ENCODE peak calls at places on chromosomes 12 and 14, in seven cellular contexts. G is nephron progenitor cell, Q is endothelial cell, T is DMS153, Y is EL, M is GM23248, Z is posterior vena cava. R is an unnamed sample.

GRCh38 chr12:6551496-6552139 is 4.2 kb downstream of the IFFO1 start:
- DNase-seq in G (no peak), Q (no peak), T (no peak), Y (peak), M (peak), Z (peak), R (no peak)

GRCh38 chr12:110698171-110698902 is 9.4 kb upstream of the HVCN1 start:
- DNase-seq in G (peak), Q (peak), T (peak), Y (peak), M (peak), Z (peak), R (peak)

GRCh38 chr14:74860899-74861733 is 14.8 kb downstream of the PROX2 start:
- DNase-seq in G (peak), Q (peak), T (peak), Y (peak), M (peak), Z (peak), R (peak)

GRCh38 chr14:103527408-103528157 is 1.4 kb upstream of the TRMT61A start:
- DNase-seq in G (no peak), Q (no peak), T (no peak), Y (peak), M (peak), Z (no peak), R (no peak)

GRCh38 chr12:109759076-109759420 is 45.4 kb downstream of the FAM222A start:
- DNase-seq in G (no peak), Q (no peak), T (no peak), Y (no peak), M (no peak), Z (peak), R (no peak)

GRCh38 chr14:97977711-97978261 is 1180.6 kb downstream of the VRK1 start:
- DNase-seq in G (no peak), Q (no peak), T (peak), Y (no peak), M (peak), Z (peak), R (peak)

GRCh38 chr12:110270125-110270962 is 10.7 kb upstream of the ATP2A2 start:
- DNase-seq in G (no peak), Q (no peak), T (peak), Y (peak), M (peak), Z (no peak), R (no peak)

GRCh38 chr14:104292084-104292970 is 153.9 kb downstream of the KIF26A start:
- DNase-seq in G (no peak), Q (no peak), T (no peak), Y (no peak), M (no peak), Z (peak), R (no peak)

GRCh38 chr14:50018236-50019210 is 97.8 kb downstream of the VCPKMT start:
- DNase-seq in G (no peak), Q (no peak), T (no peak), Y (no peak), M (peak), Z (no peak), R (no peak)

GRCh38 chr14:95156765-95157194 is 549 bp downstream of the DICER1 start:
- DNase-seq in G (peak), Q (peak), T (no peak), Y (no peak), M (peak), Z (peak), R (peak)

GRCh38 chr12:43453761-43454160 is 98.2 kb downstream of the ADAMTS20 start:
- DNase-seq in G (no peak), Q (no peak), T (no peak), Y (no peak), M (peak), Z (no peak), R (no peak)

GRCh38 chr14:91416744-91417133 is 881 bp downstream of the CCDC88C start:
- DNase-seq in G (no peak), Q (peak), T (no peak), Y (no peak), M (no peak), Z (no peak), R (no peak)

GRCh38 chr14:22602853-22603252 is 4.8 kb downstream of the ABHD4 start:
- DNase-seq in G (no peak), Q (no peak), T (no peak), Y (peak), M (peak), Z (no peak), R (no peak)

GRCh38 chr12:55874465-55874864 is 31.7 kb upstream of the MMP19 start:
- DNase-seq in G (no peak), Q (no peak), T (no peak), Y (no peak), M (no peak), Z (no peak), R (no peak)

GRCh38 chr14:54784657-54785056 is 118.0 kb downstream of the GCH1 start:
- DNase-seq in G (no peak), Q (no peak), T (no peak), Y (no peak), M (no peak), Z (no peak), R (no peak)

GRCh38 chr12:913919-914718 is 35.4 kb downstream of the RAD52 start:
- DNase-seq in G (no peak), Q (no peak), T (no peak), Y (peak), M (peak), Z (no peak), R (no peak)

GRCh38 chr12:16119618-16120017 is 157.9 kb downstream of the SLC15A5 start:
- DNase-seq in G (no peak), Q (no peak), T (no peak), Y (no peak), M (no peak), Z (no peak), R (no peak)

GRCh38 chr12:104480826-104481457 is 24.2 kb downstream of the CHST11 start:
- DNase-seq in G (no peak), Q (no peak), T (no peak), Y (peak), M (peak), Z (peak), R (no peak)

GRCh38 chr12:6202331-6202730 is 2.1 kb downstream of the CD9 start:
- DNase-seq in G (no peak), Q (no peak), T (no peak), Y (no peak), M (no peak), Z (no peak), R (no peak)

GRCh38 chr14:51095854-51096823 is 1.2 kb upstream of the TRIM9 start:
- DNase-seq in G (peak), Q (peak), T (peak), Y (peak), M (peak), Z (peak), R (no peak)

GRCh38 chr12:75842119-75842518 is 189.5 kb downstream of the PHLDA1 start:
- DNase-seq in G (no peak), Q (no peak), T (no peak), Y (no peak), M (no peak), Z (no peak), R (no peak)

GRCh38 chr14:93086441-93087055 is 29.2 kb downstream of the ITPK1 start:
- DNase-seq in G (no peak), Q (no peak), T (no peak), Y (peak), M (no peak), Z (no peak), R (no peak)

GRCh38 chr12:131735863-131736806 is 25.2 kb downstream of the SFSWAP start:
- DNase-seq in G (no peak), Q (no peak), T (no peak), Y (no peak), M (no peak), Z (no peak), R (no peak)

GRCh38 chr14:51593397-51593796 is 58.3 kb upstream of the FRMD6 start:
- DNase-seq in G (no peak), Q (no peak), T (no peak), Y (no peak), M (no peak), Z (no peak), R (no peak)

GRCh38 chr12:59904874-59905521 is 309.2 kb downstream of the SLC16A7 start:
- DNase-seq in G (no peak), Q (no peak), T (no peak), Y (peak), M (peak), Z (no peak), R (no peak)

GRCh38 chr12:110338754-110339153 is 57.7 kb downstream of the ATP2A2 start:
- DNase-seq in G (no peak), Q (no peak), T (no peak), Y (peak), M (peak), Z (no peak), R (no peak)

GRCh38 chr12:123813349-123813748 is 51.2 kb downstream of the DNAH10 start:
- DNase-seq in G (no peak), Q (no peak), T (no peak), Y (peak), M (peak), Z (no peak), R (no peak)

GRCh38 chr12:58459191-58459590 is 461.1 kb downstream of the LRIG3 start:
- DNase-seq in G (no peak), Q (no peak), T (no peak), Y (peak), M (peak), Z (no peak), R (no peak)

GRCh38 chr12:99915251-99916082 is 69.3 kb downstream of the ANKS1B start:
- DNase-seq in G (no peak), Q (no peak), T (no peak), Y (peak), M (peak), Z (no peak), R (no peak)

GRCh38 chr12:19967486-19967885 is 400.9 kb upstream of the PDE3A start:
- DNase-seq in G (no peak), Q (no peak), T (peak), Y (peak), M (peak), Z (no peak), R (no peak)

GRCh38 chr12:54426690-54427089 is 7.6 kb upstream of the ITGA5 start:
- DNase-seq in G (no peak), Q (no peak), T (no peak), Y (no peak), M (no peak), Z (no peak), R (no peak)

GRCh38 chr12:6532927-6533652 is 1.2 kb upstream of the GAPDH start:
- DNase-seq in G (peak), Q (peak), T (peak), Y (peak), M (peak), Z (peak), R (no peak)

GRCh38 chr12:96886998-96887677 is 19.9 kb upstream of the NEDD1 start:
- DNase-seq in G (no peak), Q (no peak), T (no peak), Y (no peak), M (no peak), Z (no peak), R (no peak)

GRCh38 chr12:24407884-24408283 is 458.4 kb upstream of the SOX5 start:
- DNase-seq in G (no peak), Q (no peak), T (no peak), Y (no peak), M (no peak), Z (no peak), R (no peak)

GRCh38 chr12:6183689-6184441 is 16.3 kb upstream of the CD9 start:
- DNase-seq in G (no peak), Q (no peak), T (no peak), Y (peak), M (peak), Z (no peak), R (no peak)

GRCh38 chr12:67676624-67677023 is 28.1 kb downstream of the DYRK2 start:
- DNase-seq in G (no peak), Q (no peak), T (no peak), Y (peak), M (peak), Z (no peak), R (no peak)

GRCh38 chr12:15163577-15163976 is 57.6 kb downstream of the RERG start:
- DNase-seq in G (no peak), Q (no peak), T (no peak), Y (no peak), M (no peak), Z (no peak), R (no peak)

GRCh38 chr14:47948981-47949380 is 273.6 kb upstream of the MDGA2 start:
- DNase-seq in G (peak), Q (no peak), T (peak), Y (no peak), M (no peak), Z (no peak), R (no peak)

GRCh38 chr12:66361703-66362102 is 59.4 kb downstream of the HELB start:
- DNase-seq in G (no peak), Q (no peak), T (no peak), Y (no peak), M (no peak), Z (no peak), R (no peak)